ENCODE peak calls at places on chromosomes 7 and 10, in nine cellular contexts. One of them, this sample, is unnamed. For H3K4me1, the result is how much of the 10 kb centered on the place peaks cover.

GRCh38 chr7:22601812-22602568 is 102.0 kb upstream of the STEAP1B start:
- DNase-seq in tibial nerve: no peak
- DNase-seq in SK-N-SH: no peak
- DNase-seq in suprapubic skin: no peak
- DNase-seq in transverse colon: no peak
- DNase-seq in sigmoid colon: no peak
- DNase-seq in A549: no peak
- DNase-seq in K562: no peak
- DNase-seq in HepG2: no peak
- DNase-seq in this sample: no peak

GRCh38 chr10:117549100-117549499 is 6.6 kb downstream of the EMX2 start:
- DNase-seq in tibial nerve: no peak
- DNase-seq in HepG2: no peak
- DNase-seq in suprapubic skin: no peak
- DNase-seq in sigmoid colon: no peak
- DNase-seq in A549: no peak
- DNase-seq in K562: no peak
- DNase-seq in transverse colon: no peak
- DNase-seq in SK-N-SH: no peak
- DNase-seq in this sample: no peak

GRCh38 chr7:31493714-31494181 is 20.1 kb upstream of the ITPRID1 start:
- DNase-seq in sigmoid colon: no peak
- DNase-seq in transverse colon: peak
- DNase-seq in HepG2: peak
- DNase-seq in suprapubic skin: no peak
- DNase-seq in tibial nerve: no peak
- DNase-seq in K562: no peak
- DNase-seq in SK-N-SH: no peak
- DNase-seq in A549: no peak
- DNase-seq in this sample: peak

GRCh38 chr10:46106410-46107255 is 60.6 kb upstream of the MSMB start:
- DNase-seq in HepG2: peak
- DNase-seq in SK-N-SH: peak
- DNase-seq in K562: peak
- DNase-seq in sigmoid colon: peak
- DNase-seq in tibial nerve: no peak
- DNase-seq in suprapubic skin: peak
- DNase-seq in A549: peak
- DNase-seq in transverse colon: peak
- DNase-seq in this sample: peak

GRCh38 chr7:81499262-81500116 is 270.4 kb downstream of the HGF start:
- DNase-seq in HepG2: peak
- DNase-seq in A549: peak
- DNase-seq in tibial nerve: no peak
- DNase-seq in SK-N-SH: peak
- DNase-seq in sigmoid colon: no peak
- DNase-seq in K562: no peak
- DNase-seq in suprapubic skin: no peak
- DNase-seq in transverse colon: no peak
- DNase-seq in this sample: no peak

GRCh38 chr7:23022258-23022745 is 8.4 kb upstream of the HYCC1 start:
- DNase-seq in sigmoid colon: no peak
- DNase-seq in HepG2: no peak
- DNase-seq in K562: no peak
- DNase-seq in transverse colon: no peak
- DNase-seq in tibial nerve: no peak
- DNase-seq in A549: no peak
- DNase-seq in SK-N-SH: no peak
- DNase-seq in suprapubic skin: no peak
- DNase-seq in this sample: no peak

GRCh38 chr7:27899601-27900000 is 159.6 kb downstream of the TAX1BP1 start:
- DNase-seq in K562: no peak
- DNase-seq in sigmoid colon: no peak
- DNase-seq in suprapubic skin: no peak
- DNase-seq in SK-N-SH: no peak
- DNase-seq in tibial nerve: no peak
- DNase-seq in A549: no peak
- DNase-seq in HepG2: no peak
- DNase-seq in transverse colon: no peak
- DNase-seq in this sample: no peak

GRCh38 chr10:99555371-99556224 is 22.9 kb downstream of the NKX2-3 start:
- DNase-seq in sigmoid colon: no peak
- DNase-seq in tibial nerve: no peak
- DNase-seq in K562: no peak
- DNase-seq in SK-N-SH: no peak
- DNase-seq in A549: no peak
- DNase-seq in HepG2: no peak
- DNase-seq in suprapubic skin: no peak
- DNase-seq in transverse colon: no peak
- DNase-seq in this sample: no peak

GRCh38 chr7:43569424-43569823 is 13.5 kb upstream of the STK17A start:
- DNase-seq in sigmoid colon: no peak
- DNase-seq in K562: no peak
- DNase-seq in A549: no peak
- DNase-seq in tibial nerve: no peak
- DNase-seq in suprapubic skin: no peak
- DNase-seq in transverse colon: no peak
- DNase-seq in HepG2: no peak
- DNase-seq in SK-N-SH: no peak
- DNase-seq in this sample: no peak

GRCh38 chr7:88109612-88110011 is 110.2 kb downstream of the SRI start:
- DNase-seq in K562: no peak
- DNase-seq in A549: no peak
- DNase-seq in SK-N-SH: no peak
- DNase-seq in tibial nerve: no peak
- DNase-seq in transverse colon: no peak
- DNase-seq in suprapubic skin: no peak
- DNase-seq in sigmoid colon: no peak
- DNase-seq in HepG2: no peak
- DNase-seq in this sample: no peak

GRCh38 chr10:43619368-43619767 is 13.1 kb downstream of the ZNF485 start:
- DNase-seq in transverse colon: no peak
- DNase-seq in A549: no peak
- DNase-seq in SK-N-SH: no peak
- DNase-seq in sigmoid colon: no peak
- DNase-seq in tibial nerve: no peak
- DNase-seq in suprapubic skin: no peak
- DNase-seq in K562: no peak
- DNase-seq in HepG2: no peak
- DNase-seq in this sample: no peak

GRCh38 chr7:29918850-29919249 is 70.8 kb downstream of the SCRN1 start:
- DNase-seq in HepG2: no peak
- DNase-seq in transverse colon: no peak
- DNase-seq in tibial nerve: no peak
- DNase-seq in sigmoid colon: no peak
- DNase-seq in A549: no peak
- DNase-seq in suprapubic skin: no peak
- DNase-seq in K562: no peak
- DNase-seq in SK-N-SH: no peak
- DNase-seq in this sample: no peak

GRCh38 chr7:101017099-101017777 is 2.6 kb upstream of the MUC17 start:
- DNase-seq in SK-N-SH: peak
- DNase-seq in transverse colon: peak
- DNase-seq in suprapubic skin: peak
- DNase-seq in A549: peak
- DNase-seq in tibial nerve: no peak
- DNase-seq in HepG2: peak
- DNase-seq in K562: peak
- DNase-seq in sigmoid colon: peak
- DNase-seq in this sample: peak

GRCh38 chr10:101000602-101000991 is 989 bp downstream of the LZTS2 start:
- DNase-seq in transverse colon: peak
- DNase-seq in tibial nerve: no peak
- DNase-seq in HepG2: no peak
- DNase-seq in K562: no peak
- DNase-seq in SK-N-SH: no peak
- DNase-seq in suprapubic skin: no peak
- DNase-seq in A549: no peak
- DNase-seq in sigmoid colon: peak
- DNase-seq in this sample: no peak

GRCh38 chr7:141541375-141541774 is 9.8 kb upstream of the AGK start:
- DNase-seq in transverse colon: no peak
- DNase-seq in sigmoid colon: no peak
- DNase-seq in suprapubic skin: no peak
- DNase-seq in K562: no peak
- DNase-seq in HepG2: no peak
- DNase-seq in SK-N-SH: no peak
- DNase-seq in tibial nerve: no peak
- DNase-seq in A549: no peak
- DNase-seq in this sample: no peak

GRCh38 chr10:100248820-100249219 is 18.6 kb downstream of the CWF19L1 start:
- DNase-seq in transverse colon: no peak
- DNase-seq in K562: no peak
- DNase-seq in suprapubic skin: no peak
- DNase-seq in SK-N-SH: no peak
- DNase-seq in tibial nerve: no peak
- DNase-seq in HepG2: no peak
- DNase-seq in A549: no peak
- DNase-seq in sigmoid colon: no peak
- DNase-seq in this sample: no peak

GRCh38 chr7:36742911-36743775 is 18.8 kb upstream of the AOAH start:
- DNase-seq in SK-N-SH: no peak
- DNase-seq in tibial nerve: no peak
- DNase-seq in suprapubic skin: no peak
- DNase-seq in transverse colon: no peak
- DNase-seq in A549: no peak
- DNase-seq in HepG2: no peak
- DNase-seq in sigmoid colon: peak
- DNase-seq in K562: no peak
- DNase-seq in this sample: no peak

GRCh38 chr10:59644841-59645240 is 64.8 kb downstream of the SLC16A9 start:
- DNase-seq in SK-N-SH: no peak
- DNase-seq in sigmoid colon: no peak
- DNase-seq in transverse colon: no peak
- DNase-seq in A549: no peak
- DNase-seq in suprapubic skin: no peak
- DNase-seq in K562: no peak
- DNase-seq in tibial nerve: no peak
- DNase-seq in HepG2: no peak
- DNase-seq in this sample: no peak

GRCh38 chr10:59648711-59649201 is 60.9 kb downstream of the SLC16A9 start:
- DNase-seq in sigmoid colon: no peak
- DNase-seq in tibial nerve: no peak
- DNase-seq in A549: no peak
- DNase-seq in HepG2: no peak
- DNase-seq in transverse colon: no peak
- DNase-seq in suprapubic skin: no peak
- DNase-seq in SK-N-SH: no peak
- DNase-seq in K562: no peak
- DNase-seq in this sample: no peak

GRCh38 chr10:59654007-59654406 is 55.6 kb downstream of the SLC16A9 start:
- DNase-seq in SK-N-SH: no peak
- DNase-seq in suprapubic skin: no peak
- DNase-seq in tibial nerve: no peak
- DNase-seq in transverse colon: no peak
- DNase-seq in HepG2: no peak
- DNase-seq in K562: no peak
- DNase-seq in A549: no peak
- DNase-seq in sigmoid colon: no peak
- DNase-seq in this sample: no peak

GRCh38 chr10:59651902-59652301 is 57.7 kb downstream of the SLC16A9 start:
- DNase-seq in suprapubic skin: no peak
- DNase-seq in A549: no peak
- DNase-seq in tibial nerve: no peak
- DNase-seq in sigmoid colon: no peak
- DNase-seq in HepG2: no peak
- DNase-seq in K562: no peak
- DNase-seq in transverse colon: no peak
- DNase-seq in SK-N-SH: no peak
- DNase-seq in this sample: no peak

GRCh38 chr10:59649606-59650346 is 59.9 kb downstream of the SLC16A9 start:
- DNase-seq in sigmoid colon: no peak
- DNase-seq in K562: no peak
- DNase-seq in suprapubic skin: no peak
- DNase-seq in transverse colon: no peak
- DNase-seq in SK-N-SH: no peak
- DNase-seq in tibial nerve: no peak
- DNase-seq in HepG2: no peak
- DNase-seq in A549: no peak
- DNase-seq in this sample: no peak
- TF ChIP-seq EP300 in sigmoid colon: no peak
- TF ChIP-seq EP300 in K562: no peak
- TF ChIP-seq EP300 in suprapubic skin: no peak
- TF ChIP-seq EP300 in transverse colon: no peak
- TF ChIP-seq EP300 in SK-N-SH: no peak
- TF ChIP-seq EP300 in tibial nerve: no peak
- TF ChIP-seq EP300 in HepG2: no peak
- TF ChIP-seq EP300 in A549: no peak
- TF ChIP-seq EP300 in this sample: no peak

DNA sequence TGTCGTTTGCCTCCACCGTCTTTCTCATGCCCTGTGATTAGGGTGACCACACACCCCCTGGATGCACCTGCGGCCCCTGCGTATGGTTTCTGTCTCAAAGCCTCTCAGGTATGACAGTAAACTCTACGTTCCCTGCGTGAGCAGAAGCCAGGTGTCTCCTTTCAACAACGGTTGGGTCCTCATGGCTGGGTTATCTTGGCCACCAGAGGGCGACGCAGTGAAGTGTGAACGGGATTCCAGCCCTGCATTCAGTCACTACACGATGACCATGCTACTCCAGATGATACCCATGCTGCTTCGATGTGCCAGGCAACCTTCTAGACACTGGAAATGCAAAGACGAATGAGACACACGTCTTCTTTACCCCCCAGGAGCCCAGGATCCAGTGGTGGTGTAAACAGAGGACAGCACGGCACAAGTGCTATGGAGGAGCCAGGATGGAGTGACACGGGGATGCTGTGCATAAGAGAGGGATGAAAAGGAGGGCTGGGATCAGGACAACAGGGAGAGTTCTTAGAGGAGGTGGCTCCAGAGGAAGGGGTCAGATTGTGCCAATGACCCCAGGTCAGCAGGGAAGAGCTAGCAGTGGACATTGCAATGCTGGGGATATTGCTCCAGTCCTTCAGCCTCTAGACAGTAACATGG is 228.1 kb upstream of the PFKP start:
- DNase-seq in SK-N-SH: peak
- DNase-seq in sigmoid colon: no peak
- DNase-seq in HepG2: peak
- DNase-seq in K562: peak
- DNase-seq in tibial nerve: no peak
- DNase-seq in A549: peak
- DNase-seq in transverse colon: peak
- DNase-seq in suprapubic skin: no peak
- DNase-seq in this sample: no peak
- TF ChIP-seq CTCF in SK-N-SH: peak
- TF ChIP-seq CTCF in sigmoid colon: peak
- TF ChIP-seq CTCF in HepG2: peak
- TF ChIP-seq CTCF in K562: peak
- TF ChIP-seq CTCF in tibial nerve: peak
- TF ChIP-seq CTCF in A549: peak
- TF ChIP-seq CTCF in transverse colon: peak
- TF ChIP-seq CTCF in suprapubic skin: no peak
- TF ChIP-seq CTCF in this sample: peak

GRCh38 chr10:26259341-26259740 is 42.8 kb downstream of the GAD2 start:
- DNase-seq in HepG2: no peak
- DNase-seq in tibial nerve: no peak
- DNase-seq in sigmoid colon: no peak
- DNase-seq in A549: no peak
- DNase-seq in suprapubic skin: no peak
- DNase-seq in transverse colon: no peak
- DNase-seq in SK-N-SH: no peak
- DNase-seq in K562: no peak
- DNase-seq in this sample: no peak
- H3K4me1 ChIP-seq in HepG2: under half
- H3K4me1 ChIP-seq in tibial nerve: under half
- H3K4me1 ChIP-seq in sigmoid colon: under half
- H3K4me1 ChIP-seq in A549: under half
- H3K4me1 ChIP-seq in suprapubic skin: under half
- H3K4me1 ChIP-seq in transverse colon: under half
- H3K4me1 ChIP-seq in SK-N-SH: under half
- H3K4me1 ChIP-seq in K562: under half
- H3K4me1 ChIP-seq in this sample: under half

GRCh38 chr7:16422100-16422430 is 727 bp upstream of the CRPPA start:
- DNase-seq in suprapubic skin: no peak
- DNase-seq in A549: no peak
- DNase-seq in sigmoid colon: no peak
- DNase-seq in transverse colon: no peak
- DNase-seq in HepG2: no peak
- DNase-seq in SK-N-SH: no peak
- DNase-seq in tibial nerve: no peak
- DNase-seq in K562: no peak
- DNase-seq in this sample: no peak
- TF ChIP-seq EP300 in suprapubic skin: no peak
- TF ChIP-seq EP300 in A549: no peak
- TF ChIP-seq EP300 in sigmoid colon: no peak
- TF ChIP-seq EP300 in transverse colon: no peak
- TF ChIP-seq EP300 in HepG2: no peak
- TF ChIP-seq EP300 in SK-N-SH: no peak
- TF ChIP-seq EP300 in tibial nerve: no peak
- TF ChIP-seq EP300 in K562: no peak
- TF ChIP-seq EP300 in this sample: no peak

This sample was measured in stomach.